ENCODE peak calls at places on chromosomes 1 and 21, in eight cellular contexts. J is RWPE1, T is endothelial cell, M is fibroblast of lung, Q is left ventricle myocardium inferior, L is neural progenitor cell, V is ovary, A is mammary epithelial cell. F is an unnamed sample.

GRCh38 chr1:14424325-14425000 is 174.0 kb upstream of the KAZN start:
- DNase-seq in L (no peak), T (no peak), V (no peak), M (no peak), J (no peak), A (no peak), Q (no peak), F (no peak)

GRCh38 chr1:181485276-181486097 is 2.2 kb downstream of the CACNA1E start:
- DNase-seq in V (no peak), T (peak), A (no peak), L (peak), Q (no peak), J (peak), M (no peak), F (peak)

GRCh38 chr1:227762231-227762911 is 27.1 kb downstream of the SNAP47 start:
- DNase-seq in Q (peak), J (peak), V (peak), T (peak), L (peak), A (peak), M (peak), F (peak)

GRCh38 chr1:2948001-2948750 is 73.1 kb upstream of the ACTRT2 start:
- DNase-seq in T (no peak), A (no peak), J (no peak), V (no peak), M (no peak), Q (no peak), L (no peak), F (no peak)

GRCh38 chr1:31327381-31327780 is 30.5 kb downstream of the ZCCHC17 start:
- DNase-seq in T (no peak), L (no peak), J (peak), M (peak), Q (no peak), A (peak), V (no peak), F (no peak)

GRCh38 chr1:190436615-190437014 is 41.0 kb downstream of the BRINP3 start:
- DNase-seq in L (no peak), V (no peak), M (peak), A (peak), J (peak), T (no peak), Q (no peak), F (no peak)

GRCh38 chr1:169326644-169327316 is 40.8 kb downstream of the NME7 start:
- DNase-seq in M (peak), T (no peak), Q (no peak), J (peak), A (peak), L (no peak), V (no peak), F (no peak)

GRCh38 chr1:81832573-81832972 is 31.8 kb downstream of the ADGRL2 start:
- DNase-seq in J (no peak), Q (no peak), V (no peak), L (peak), A (peak), T (no peak), M (peak), F (no peak)

GRCh38 chr21:37917612-37918011 is 1.4 kb upstream of the KCNJ6 start:
- DNase-seq in A (peak), L (no peak), M (peak), T (no peak), V (no peak), Q (no peak), J (peak), F (no peak)

GRCh38 chr1:183804916-183805734 is at the start of gene RGL1:
- DNase-seq in V (peak), J (peak), M (peak), A (peak), T (peak), L (peak), Q (peak), F (peak)

GRCh38 chr1:151728151-151728711 is 6.9 kb downstream of the RIIAD1 start:
- DNase-seq in M (peak), A (no peak), L (peak), V (peak), T (no peak), J (no peak), Q (no peak), F (peak)

GRCh38 chr1:1198423-1199140 is 7.8 kb downstream of the TNFRSF18 start:
- DNase-seq in V (peak), Q (peak), L (no peak), T (peak), A (no peak), J (no peak), M (no peak), F (peak)

GRCh38 chr1:230977781-230978490 is 725 bp downstream of the TTC13 start:
- DNase-seq in Q (peak), M (peak), T (peak), J (peak), A (peak), L (peak), V (peak), F (no peak)

GRCh38 chr21:43597845-43598244 is 61.4 kb downstream of the HSF2BP start:
- DNase-seq in J (no peak), T (no peak), L (no peak), A (no peak), Q (no peak), M (no peak), V (no peak), F (no peak)

GRCh38 chr21:31173881-31174555 is 135.7 kb upstream of the KRTAP19-8 start:
- DNase-seq in A (no peak), M (peak), V (no peak), L (peak), Q (peak), T (peak), J (no peak), F (no peak)

GRCh38 chr1:7427901-7428300 is 343.2 kb upstream of the VAMP3 start:
- DNase-seq in M (no peak), T (peak), J (no peak), V (no peak), L (no peak), Q (no peak), A (no peak), F (no peak)

GRCh38 chr1:22773981-22774471 is 63.4 kb downstream of the EPHB2 start:
- DNase-seq in L (no peak), V (peak), J (no peak), M (peak), T (peak), Q (peak), A (no peak), F (no peak)

GRCh38 chr1:58818991-58819390 is 35.1 kb upstream of the JUN start:
- DNase-seq in Q (no peak), M (no peak), J (no peak), L (no peak), V (no peak), A (no peak), T (no peak), F (no peak)

GRCh38 chr1:98467584-98467983 is 193.9 kb upstream of the SNX7 start:
- DNase-seq in T (no peak), A (no peak), V (no peak), Q (no peak), J (no peak), L (no peak), M (peak), F (no peak)

GRCh38 chr1:218339267-218339831 is 5.8 kb upstream of the TGFB2 start:
- DNase-seq in J (no peak), M (peak), V (no peak), Q (no peak), T (no peak), A (peak), L (peak), F (no peak)

GRCh38 chr1:11800756-11801433 is 4.9 kb downstream of the MTHFR start:
- DNase-seq in M (no peak), T (no peak), A (no peak), V (peak), L (no peak), Q (no peak), J (no peak), F (no peak)

GRCh38 chr1:228768345-228768717 is 33.1 kb downstream of the RHOU start:
- DNase-seq in J (no peak), M (no peak), A (no peak), V (no peak), Q (no peak), L (no peak), T (no peak), F (no peak)

GRCh38 chr21:35989185-35989735 is 71.1 kb downstream of the SETD4 start:
- DNase-seq in J (no peak), Q (no peak), T (no peak), M (peak), A (peak), L (no peak), V (no peak), F (no peak)

GRCh38 chr21:25895565-25896205 is 160.9 kb downstream of the GABPA start:
- DNase-seq in M (peak), T (no peak), V (no peak), A (peak), J (peak), L (peak), Q (no peak), F (no peak)

GRCh38 chr1:86068126-86068805 is 88.3 kb downstream of the COL24A1 start:
- DNase-seq in J (no peak), T (no peak), L (no peak), V (no peak), Q (no peak), A (no peak), M (peak), F (no peak)

GRCh38 chr1:42937141-42937696 is 21.4 kb downstream of the SLC2A1 start:
- DNase-seq in T (no peak), V (no peak), Q (no peak), L (no peak), A (peak), M (peak), J (peak), F (no peak)

GRCh38 chr1:86169625-86170024 is 13.1 kb upstream of the COL24A1 start:
- DNase-seq in M (peak), A (no peak), J (no peak), Q (no peak), V (no peak), T (no peak), L (no peak), F (no peak)

GRCh38 chr1:200916152-200916551 is 21.5 kb downstream of the INAVA start:
- DNase-seq in V (no peak), Q (no peak), J (no peak), L (peak), A (no peak), M (no peak), T (peak), F (peak)

GRCh38 chr1:9211291-9211811 is 23.2 kb upstream of the H6PD start:
- DNase-seq in V (no peak), A (no peak), L (no peak), Q (no peak), J (no peak), T (no peak), M (peak), F (no peak)

GRCh38 chr1:248811514-248812490 is 13.9 kb downstream of the SH3BP5L start:
- DNase-seq in L (no peak), T (no peak), M (no peak), Q (no peak), J (no peak), V (no peak), A (no peak), F (no peak)

GRCh38 chr21:17463441-17463840 is 49.4 kb upstream of the CXADR start:
- DNase-seq in A (peak), T (no peak), V (no peak), M (peak), L (peak), J (peak), Q (no peak), F (no peak)

GRCh38 chr1:243924588-243925349 is 74.7 kb upstream of the AKT3 start:
- DNase-seq in V (no peak), M (peak), A (peak), T (no peak), L (peak), Q (no peak), J (no peak), F (no peak)

GRCh38 chr1:229855999-229856650 is 210.9 kb upstream of the GALNT2 start:
- DNase-seq in T (no peak), A (no peak), J (no peak), Q (no peak), V (peak), L (peak), M (no peak), F (no peak)

GRCh38 chr1:80624682-80625081 is 1176.1 kb upstream of the ADGRL2 start:
- DNase-seq in L (no peak), J (no peak), M (no peak), A (no peak), V (no peak), T (no peak), Q (no peak), F (no peak)

GRCh38 chr1:25238046-25238445 is 5.7 kb upstream of the SYF2 start:
- DNase-seq in V (no peak), L (no peak), J (no peak), T (no peak), M (no peak), A (no peak), Q (no peak), F (no peak)

GRCh38 chr1:25232027-25232865 is at the start of gene SYF2:
- DNase-seq in Q (peak), A (peak), T (peak), V (peak), M (peak), J (peak), L (peak), F (peak)

GRCh38 chr1:25232866-25233784 is 823 bp upstream of the SYF2 start:
- DNase-seq in L (peak), J (peak), Q (peak), V (peak), T (peak), M (peak), A (peak), F (peak)
- TF ChIP-seq CTCF in L (no peak), J (no peak), Q (no peak), V (no peak), T (no peak), M (no peak), A (no peak), F (no peak)

DNA sequence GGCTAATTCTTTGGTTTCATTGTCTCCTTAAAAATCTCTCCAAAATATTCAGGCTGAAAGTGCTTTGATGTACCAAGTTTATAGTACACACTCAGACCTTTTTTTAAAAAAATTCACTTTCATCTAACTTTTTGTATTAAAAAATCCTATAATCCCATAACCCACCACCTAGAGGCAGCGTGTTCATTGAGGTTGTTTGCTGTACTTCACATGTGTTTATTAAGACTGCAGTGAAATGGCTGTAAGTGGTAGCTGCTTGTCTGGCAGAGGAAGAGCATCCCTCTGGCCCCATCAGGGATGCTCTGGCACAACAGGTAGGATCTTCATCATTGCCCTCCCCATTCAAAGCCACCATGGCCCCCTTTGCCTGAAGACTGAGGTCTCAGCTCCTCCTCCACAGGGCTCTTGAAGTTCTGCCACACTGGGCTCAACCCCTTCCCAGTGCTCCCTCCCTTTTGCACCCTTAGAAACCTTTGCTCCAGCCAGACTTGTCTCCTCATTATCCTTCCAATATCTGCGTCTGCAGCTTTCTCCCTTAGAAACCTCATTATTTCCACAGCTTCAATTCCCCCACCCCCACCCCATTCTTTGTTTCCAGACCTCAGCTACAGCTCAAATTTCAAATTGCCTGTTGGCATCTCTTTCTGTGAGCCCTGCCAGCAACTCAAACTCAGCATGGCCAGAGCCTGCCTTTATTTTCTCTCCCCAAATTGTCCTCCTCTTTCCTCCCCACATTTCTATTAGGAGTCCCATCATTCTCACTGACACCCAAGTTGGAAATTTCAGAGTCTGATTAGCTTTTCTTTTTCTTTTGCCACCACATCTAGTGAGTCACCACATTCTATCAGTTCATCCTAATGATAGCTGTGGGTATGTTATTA is 369.6 kb upstream of the USP24 start:
- DNase-seq in T (no peak), V (peak), A (peak), J (no peak), Q (no peak), L (peak), M (peak), F (no peak)
- TF ChIP-seq CTCF in T (no peak), V (no peak), A (no peak), J (no peak), Q (no peak), L (no peak), M (peak), F (no peak)

GRCh38 chr1:24154215-24154614 is 11.3 kb upstream of the IL22RA1 start:
- DNase-seq in L (peak), J (no peak), Q (no peak), M (no peak), T (no peak), V (no peak), A (no peak), F (no peak)

GRCh38 chr1:24157921-24158481 is 15.1 kb upstream of the IL22RA1 start:
- DNase-seq in T (no peak), V (no peak), M (no peak), L (peak), J (no peak), A (no peak), Q (no peak), F (no peak)

GRCh38 chr1:24156542-24157260 is 13.8 kb upstream of the IL22RA1 start:
- DNase-seq in L (no peak), V (no peak), M (no peak), T (no peak), A (no peak), J (no peak), Q (no peak), F (no peak)

GRCh38 chr1:24152631-24153494 is 9.9 kb upstream of the IL22RA1 start:
- DNase-seq in Q (no peak), V (no peak), T (no peak), M (no peak), J (no peak), L (no peak), A (no peak), F (no peak)

DNA sequence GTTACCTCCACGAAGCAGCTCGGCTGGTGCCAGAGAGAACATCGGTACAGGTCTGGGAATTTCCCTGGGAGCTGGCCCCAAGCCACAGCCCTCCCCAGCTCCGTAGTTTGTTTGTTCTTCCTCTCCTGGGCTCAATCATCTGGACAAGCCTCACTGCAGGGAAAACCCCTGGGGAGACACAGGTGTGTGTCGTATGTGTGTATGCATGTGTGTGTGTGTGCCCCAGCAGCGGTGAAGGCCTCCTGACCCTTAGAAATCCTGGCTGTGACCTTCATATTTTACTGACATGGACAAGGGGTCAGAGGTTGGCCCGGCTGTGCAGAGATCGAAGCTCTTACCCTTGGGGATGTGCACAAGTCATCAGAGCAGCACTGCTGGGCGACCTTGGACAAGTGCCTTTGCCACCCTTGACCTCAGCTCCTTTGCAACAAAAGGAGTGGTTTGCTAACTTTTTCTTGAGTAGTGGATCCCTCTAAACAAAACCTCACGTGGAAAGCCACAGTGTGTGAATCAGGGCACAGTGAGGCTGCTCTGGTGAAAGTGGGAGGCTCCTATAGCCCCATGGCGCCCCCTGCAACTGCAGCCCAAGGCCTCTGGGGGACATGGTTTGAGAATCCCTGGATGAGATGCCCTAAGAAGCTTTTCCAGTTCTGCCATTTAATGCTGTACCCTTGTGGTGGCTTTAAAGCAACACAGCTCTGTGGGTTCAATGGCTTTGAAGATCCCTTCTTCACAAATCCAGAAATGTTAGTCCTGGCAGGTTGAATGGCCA is 12.3 kb upstream of the IL22RA1 start:
- DNase-seq in L (peak), A (peak), V (no peak), Q (no peak), M (no peak), T (peak), J (no peak), F (no peak)
- TF ChIP-seq CTCF in L (peak), A (peak), V (no peak), Q (no peak), M (peak), T (peak), J (no peak), F (peak)

DNA sequence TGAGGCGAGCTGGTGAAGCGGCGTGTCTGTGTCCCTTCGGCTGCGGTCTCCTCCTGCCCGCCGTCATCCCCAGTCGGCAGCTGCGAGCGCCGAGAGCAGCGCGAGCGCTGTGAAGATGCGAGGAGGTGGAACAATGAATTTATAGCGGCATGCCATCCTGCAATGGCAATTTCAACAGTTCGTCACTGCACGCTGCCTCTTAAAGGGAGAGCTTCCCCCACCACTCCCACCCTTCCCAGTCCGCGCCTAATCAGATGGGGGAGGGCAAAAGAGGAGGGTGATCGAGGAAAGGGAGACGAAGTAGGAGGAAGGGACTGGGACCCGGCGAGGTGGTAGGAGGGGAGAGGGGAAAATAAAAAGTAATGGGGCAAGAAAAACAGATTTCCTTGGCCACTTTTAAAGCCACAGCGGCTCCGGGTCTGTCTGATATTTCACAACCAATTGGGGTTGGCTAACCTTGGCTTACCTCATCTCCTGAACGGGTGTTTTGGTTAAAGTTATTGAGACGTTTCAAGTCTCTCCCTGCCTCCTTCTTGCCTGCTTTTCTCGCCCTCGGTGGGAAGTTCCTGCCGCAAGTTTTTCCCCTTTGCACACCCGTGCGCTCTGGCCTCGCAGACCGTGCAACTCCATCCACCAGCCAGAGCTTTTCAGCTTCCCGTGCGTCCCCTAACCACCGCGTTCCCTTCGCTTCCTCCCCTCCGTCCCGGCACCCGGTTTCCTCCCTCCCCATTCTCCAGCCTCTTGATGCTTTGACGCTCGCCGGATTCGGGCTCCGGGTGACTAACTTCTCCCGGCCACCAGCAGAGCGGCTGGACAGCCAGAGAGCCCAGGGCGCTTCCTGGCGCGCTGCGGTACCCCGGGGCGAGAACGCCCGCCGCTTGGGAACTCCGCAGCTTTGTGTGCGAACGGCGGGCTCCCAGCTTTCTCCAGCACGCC is at the start of gene ADAMTS5:
- DNase-seq in L (peak), V (peak), M (peak), T (peak), Q (peak), J (peak), A (peak), F (peak)
- TF ChIP-seq CTCF in L (no peak), V (no peak), M (peak), T (no peak), Q (peak), J (no peak), A (no peak), F (no peak)

GRCh38 chr1:219506337-219506944 is 106.5 kb downstream of the ZC3H11B start:
- DNase-seq in Q (no peak), V (no peak), T (no peak), M (no peak), A (no peak), L (no peak), J (no peak), F (peak)
- TF ChIP-seq CTCF in Q (no peak), V (no peak), T (no peak), M (no peak), A (no peak), L (no peak), J (no peak), F (no peak)